ENCODE peak calls at places on chromosome 21, in four cellular contexts. B, L, I and F are unnamed samples.

GRCh38 chr21:32955307-32955937 is 70.3 kb upstream of the OLIG2 start:
- DNase-seq in B (no peak), L (no peak), I (no peak), F (no peak)

GRCh38 chr21:43608225-43608624 is 51.1 kb downstream of the HSF2BP start:
- DNase-seq in B (no peak), L (peak), I (no peak), F (no peak)

GRCh38 chr21:17798796-17799195 is 20.4 kb downstream of the C21orf91 start:
- DNase-seq in B (no peak), L (no peak), I (no peak), F (no peak)

GRCh38 chr21:45330075-45330781 is 42.5 kb upstream of the POFUT2 start:
- DNase-seq in B (peak), L (peak), I (no peak), F (peak)

GRCh38 chr21:27571706-27572105 is 604.8 kb upstream of the ADAMTS5 start:
- DNase-seq in B (no peak), L (peak), I (no peak), F (no peak)

GRCh38 chr21:29114765-29115164 is 15.7 kb upstream of the MAP3K7CL start:
- DNase-seq in B (no peak), L (peak), I (no peak), F (no peak)

GRCh38 chr21:33289199-33289819 is 23.1 kb downstream of the IL10RB start:
- DNase-seq in B (no peak), L (no peak), I (no peak), F (no peak)

GRCh38 chr21:17045214-17045835 is 467.5 kb upstream of the CXADR start:
- DNase-seq in B (no peak), L (peak), I (no peak), F (no peak)

GRCh38 chr21:45593162-45594022 is 50.1 kb upstream of the PCBP3 start:
- DNase-seq in B (peak), L (no peak), I (no peak), F (no peak)

GRCh38 chr21:42468511-42469131 is 27.4 kb downstream of the RSPH1 start:
- DNase-seq in B (no peak), L (no peak), I (no peak), F (no peak)

GRCh38 chr21:41779659-41780058 is 12.8 kb upstream of the RIPK4 start:
- DNase-seq in B (no peak), L (no peak), I (no peak), F (no peak)

GRCh38 chr21:46079357-46080170 is 18.3 kb upstream of the COL6A2 start:
- DNase-seq in B (no peak), L (peak), I (no peak), F (no peak)

GRCh38 chr21:25342811-25343210 is 264.5 kb downstream of the MRPL39 start:
- DNase-seq in B (no peak), L (peak), I (no peak), F (no peak)

GRCh38 chr21:41466024-41466820 is 40.2 kb downstream of the MX1 start:
- DNase-seq in B (no peak), L (no peak), I (no peak), F (peak)

GRCh38 chr21:41953249-41953830 is 478 bp downstream of the C2CD2 start:
- DNase-seq in B (no peak), L (no peak), I (no peak), F (no peak)

GRCh38 chr21:45818276-45818903 is 163.2 kb upstream of the COL6A1 start:
- DNase-seq in B (no peak), L (peak), I (no peak), F (no peak)

GRCh38 chr21:28516011-28516410 is 476.7 kb downstream of the LTN1 start:
- DNase-seq in B (no peak), L (no peak), I (no peak), F (no peak)

GRCh38 chr21:16592399-16592798 is 862.6 kb downstream of the USP25 start:
- DNase-seq in B (no peak), L (peak), I (no peak), F (no peak)

GRCh38 chr21:39340687-39341086 is 8.2 kb downstream of the HMGN1 start:
- DNase-seq in B (no peak), L (no peak), I (no peak), F (no peak)

GRCh38 chr21:14736672-14737071 is 190.6 kb upstream of the SAMSN1 start:
- DNase-seq in B (no peak), L (no peak), I (no peak), F (no peak)

GRCh38 chr21:45724994-45725843 is 81.7 kb downstream of the PCBP3 start:
- DNase-seq in B (no peak), L (no peak), I (no peak), F (peak)